ENCODE peak calls at places on chromosome 19, in seven cellular contexts. Y is transverse colon, X is dorsolateral prefrontal cortex, V is HL-60, P is neural progenitor cell, G is AG04450, W is heart right ventricle. B is an unnamed sample.

GRCh38 chr19:19570561-19570960 is 32.5 kb downstream of the CILP2 start:
- DNase-seq in V (no peak), Y (no peak), W (no peak), P (no peak), G (no peak), X (no peak), B (no peak)

GRCh38 chr19:32339988-32340874 is 5.2 kb upstream of the ZNF507 start:
- DNase-seq in P (peak), G (no peak), X (peak), Y (peak), W (peak), V (peak), B (no peak)

GRCh38 chr19:46731007-46731501 is 14.1 kb upstream of the PRKD2 start:
- DNase-seq in P (no peak), Y (no peak), G (peak), W (no peak), X (no peak), V (peak), B (no peak)

GRCh38 chr19:58568731-58569130 is 4.4 kb downstream of the MZF1 start:
- DNase-seq in Y (peak), G (no peak), V (no peak), W (no peak), X (peak), P (no peak), B (no peak)

GRCh38 chr19:29668746-29669609 is 3.7 kb downstream of the PLEKHF1 start:
- DNase-seq in V (no peak), W (no peak), X (peak), Y (no peak), P (no peak), G (no peak), B (no peak)

GRCh38 chr19:23222998-23223652 is 27.1 kb downstream of the ZNF724 start:
- DNase-seq in G (no peak), P (no peak), X (no peak), W (no peak), V (no peak), Y (no peak), B (no peak)

GRCh38 chr19:18379803-18380747 is 5.9 kb upstream of the GDF15 start:
- DNase-seq in W (peak), Y (peak), P (no peak), X (no peak), G (peak), V (peak), B (peak)

GRCh38 chr19:18278521-18279265 is 2.7 kb downstream of the JUND start:
- DNase-seq in P (no peak), Y (peak), G (no peak), W (no peak), V (peak), X (no peak), B (no peak)

GRCh38 chr19:13398780-13399726 is 107.2 kb downstream of the CACNA1A start:
- DNase-seq in X (no peak), Y (no peak), V (no peak), P (no peak), W (peak), G (peak), B (no peak)

GRCh38 chr19:32022946-32023832 is 322.2 kb upstream of the ZNF507 start:
- DNase-seq in Y (no peak), P (peak), V (no peak), G (no peak), X (no peak), W (no peak), B (no peak)

GRCh38 chr19:18490719-18491118 is 31.2 kb downstream of the ELL start:
- DNase-seq in X (no peak), W (no peak), G (no peak), V (no peak), Y (no peak), P (no peak), B (no peak)

GRCh38 chr19:23516266-23516665 is 121.0 kb upstream of the ZNF91 start:
- DNase-seq in P (no peak), X (no peak), Y (no peak), V (no peak), G (no peak), W (no peak), B (no peak)

GRCh38 chr19:958967-959685 is 25.0 kb upstream of the WDR18 start:
- DNase-seq in G (no peak), P (no peak), V (peak), W (no peak), X (peak), Y (no peak), B (no peak)

GRCh38 chr19:16330368-16330801 is 5.8 kb downstream of the KLF2 start:
- DNase-seq in P (no peak), V (peak), X (no peak), W (peak), Y (peak), G (no peak), B (peak)

GRCh38 chr19:2212861-2213711 is 23.0 kb downstream of the PLEKHJ1 start:
- DNase-seq in G (no peak), V (no peak), Y (peak), P (no peak), X (no peak), W (no peak), B (no peak)

GRCh38 chr19:50475736-50476223 is 527 bp upstream of the EMC10 start:
- DNase-seq in X (no peak), V (no peak), W (no peak), Y (no peak), P (no peak), G (no peak), B (no peak)

GRCh38 chr19:18762125-18763023 is 28.7 kb downstream of the COMP start:
- DNase-seq in Y (peak), P (no peak), G (no peak), V (no peak), W (peak), X (no peak), B (peak)

GRCh38 chr19:36151144-36152051 is 849 bp downstream of the COX7A1 start:
- DNase-seq in G (no peak), X (no peak), Y (no peak), W (peak), V (no peak), P (no peak), B (peak)

GRCh38 chr19:49853852-49854849 is 3.2 kb downstream of the PTOV1 start:
- DNase-seq in Y (no peak), P (no peak), G (no peak), X (no peak), W (no peak), V (no peak), B (no peak)

GRCh38 chr19:29484876-29485275 is 40.9 kb upstream of the VSTM2B start:
- DNase-seq in V (no peak), Y (no peak), W (no peak), G (no peak), X (no peak), P (no peak), B (no peak)

GRCh38 chr19:8023371-8023770 is 17.9 kb upstream of the ELAVL1 start:
- DNase-seq in Y (no peak), W (no peak), P (no peak), V (no peak), X (no peak), G (no peak), B (no peak)

GRCh38 chr19:5545984-5546383 is 21.8 kb downstream of the TINCR start:
- DNase-seq in P (no peak), W (no peak), V (no peak), Y (no peak), X (no peak), G (no peak), B (no peak)

GRCh38 chr19:45408830-45409593 is 2.6 kb downstream of the POLR1G start:
- DNase-seq in V (peak), Y (no peak), X (no peak), W (no peak), G (no peak), P (no peak), B (no peak)

GRCh38 chr19:5452594-5453565 is 2.3 kb upstream of the ZNRF4 start:
- DNase-seq in X (no peak), Y (no peak), W (no peak), V (no peak), P (peak), G (no peak), B (no peak)

GRCh38 chr19:43572172-43572588 is 3.1 kb downstream of the XRCC1 start:
- DNase-seq in P (no peak), W (no peak), X (no peak), G (no peak), V (no peak), Y (no peak), B (no peak)

GRCh38 chr19:39768334-39768733 is 10.3 kb upstream of the LEUTX start:
- DNase-seq in W (no peak), X (no peak), Y (no peak), G (no peak), P (no peak), V (no peak), B (no peak)

GRCh38 chr19:6047741-6048231 is 62.5 kb downstream of the RFX2 start:
- DNase-seq in Y (no peak), V (peak), G (no peak), P (peak), W (no peak), X (no peak), B (no peak)

GRCh38 chr19:7595466-7596133 is at the start of gene CAMSAP3:
- DNase-seq in G (no peak), P (peak), X (peak), Y (peak), W (no peak), V (peak), B (no peak)

GRCh38 chr19:21617740-21618339 is 112.4 kb downstream of the ZNF429 start:
- DNase-seq in G (no peak), W (no peak), P (no peak), Y (no peak), V (no peak), X (no peak), B (no peak)

GRCh38 chr19:1251233-1251502 is 2.8 kb downstream of the MIDN start:
- DNase-seq in G (no peak), P (peak), V (no peak), W (no peak), Y (peak), X (no peak), B (no peak)

GRCh38 chr19:36745870-36746269 is 26.7 kb downstream of the ZNF850 start:
- DNase-seq in P (no peak), V (no peak), W (no peak), G (no peak), X (no peak), Y (no peak), B (no peak)

GRCh38 chr19:47296036-47296435 is 13.6 kb upstream of the C5AR1 start:
- DNase-seq in V (peak), W (peak), Y (peak), X (peak), G (peak), P (peak), B (peak)

GRCh38 chr19:12953456-12954149 is 3.4 kb downstream of the GADD45GIP1 start:
- DNase-seq in X (no peak), W (no peak), P (no peak), G (no peak), Y (no peak), V (no peak), B (no peak)

GRCh38 chr19:19300613-19301012 is 19.7 kb downstream of the SUGP1 start:
- DNase-seq in Y (no peak), X (no peak), V (no peak), G (no peak), P (no peak), W (no peak), B (no peak)

GRCh38 chr19:41537789-41538188 is 38.2 kb upstream of the CEACAM21 start:
- DNase-seq in G (no peak), V (peak), X (no peak), W (no peak), Y (no peak), P (no peak), B (no peak)
- TF ChIP-seq CTCF in G (peak), V (peak), X (peak), W (peak), Y (peak), P (peak), B (peak)

GRCh38 chr19:48631254-48631653 is 5.9 kb downstream of the DBP start:
- DNase-seq in P (no peak), X (no peak), G (no peak), V (no peak), Y (no peak), W (no peak), B (no peak)
- H3K27ac ChIP-seq in P (no peak), X (peak), G (peak), V (peak), Y (peak), W (peak), B (peak)

GRCh38 chr19:4260605-4261191 is 13.8 kb downstream of the YJU2 start:
- DNase-seq in X (no peak), V (peak), P (no peak), W (no peak), G (no peak), Y (no peak), B (no peak)

GRCh38 chr19:4258181-4258580 is 11.3 kb downstream of the YJU2 start:
- DNase-seq in Y (no peak), P (no peak), W (no peak), X (no peak), V (no peak), G (no peak), B (no peak)

GRCh38 chr19:4257025-4257424 is 10.1 kb downstream of the YJU2 start:
- DNase-seq in V (no peak), Y (no peak), W (no peak), G (no peak), X (no peak), P (no peak), B (no peak)

GRCh38 chr19:4256563-4256962 is 9.7 kb downstream of the YJU2 start:
- DNase-seq in G (no peak), W (no peak), Y (no peak), V (peak), X (no peak), P (no peak), B (no peak)
- TF ChIP-seq CTCF in G (no peak), W (no peak), Y (no peak), V (peak), X (no peak), P (no peak), B (no peak)

DNA sequence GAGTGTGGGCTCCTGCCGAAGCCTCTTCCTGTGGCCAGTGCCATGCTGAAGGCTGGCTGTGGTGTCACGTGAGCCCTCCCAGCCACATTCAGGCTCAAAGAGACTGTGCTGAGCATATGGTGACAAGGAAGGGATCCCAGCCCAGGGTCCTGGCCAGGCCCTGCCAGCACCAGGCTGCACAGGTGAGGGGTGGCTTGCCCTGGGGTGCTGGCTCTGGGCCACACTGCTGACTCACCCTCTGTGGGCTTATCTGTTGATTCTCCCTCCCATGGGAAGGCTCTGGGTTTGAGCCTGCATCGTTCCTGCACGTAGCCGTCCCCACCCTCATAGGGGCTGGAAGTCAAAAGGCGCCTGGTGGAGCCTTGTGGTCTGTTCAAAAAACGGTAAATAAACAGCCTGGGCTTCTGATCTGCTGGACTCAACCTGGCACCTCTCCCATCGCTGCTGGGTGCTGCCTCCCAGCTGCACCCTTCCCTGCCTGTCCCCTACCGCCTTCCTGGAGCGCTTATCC is 31.1 kb downstream of the DNM2 start:
- DNase-seq in W (peak), G (no peak), X (peak), V (no peak), Y (peak), P (no peak), B (no peak)
- H3K27ac ChIP-seq in W (peak), G (peak), X (peak), V (no peak), Y (peak), P (peak), B (peak)

DNA sequence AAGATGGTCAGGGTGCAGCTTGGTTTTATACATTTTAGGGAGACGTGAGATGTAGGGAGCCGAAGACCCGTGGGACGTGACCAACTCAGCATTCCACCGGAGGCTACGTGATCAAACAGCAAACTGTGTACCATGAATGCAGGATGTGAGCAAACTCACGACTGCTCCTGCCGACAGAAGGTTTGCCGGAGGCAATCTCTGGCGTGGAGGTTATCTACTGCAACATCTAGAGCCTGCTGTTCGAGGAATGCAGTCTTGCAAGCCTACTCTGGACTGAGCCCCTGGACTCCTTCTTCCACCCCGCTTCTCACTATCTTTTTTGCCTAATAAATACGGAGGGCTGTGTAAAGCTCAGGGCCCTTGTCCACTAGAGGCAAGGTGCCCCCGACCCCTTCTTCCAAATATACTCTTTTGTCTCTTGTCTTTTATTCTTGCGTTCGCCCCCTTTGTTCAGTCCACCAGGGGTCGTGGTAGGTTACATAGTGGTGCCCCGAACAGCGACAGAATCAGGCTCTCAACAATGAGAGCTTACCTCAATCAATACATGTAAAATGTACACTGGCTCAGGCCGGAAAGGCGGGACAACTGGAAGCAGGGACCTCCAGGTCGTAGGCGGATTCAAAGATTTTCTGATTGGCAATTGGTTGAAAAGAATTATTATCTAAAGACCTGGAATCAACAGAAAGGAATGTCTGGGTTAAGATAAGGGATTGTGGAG is 8.9 kb upstream of the OR1I1 start:
- DNase-seq in X (no peak), W (no peak), G (no peak), P (peak), V (no peak), Y (no peak), B (no peak)
- TF ChIP-seq CTCF in X (no peak), W (no peak), G (no peak), P (no peak), V (no peak), Y (no peak), B (no peak)

GRCh38 chr19:3669616-3670257 is 30.5 kb downstream of the PIP5K1C start:
- DNase-seq in Y (no peak), P (no peak), X (no peak), V (no peak), W (no peak), G (no peak), B (no peak)

GRCh38 chr19:3671680-3672574 is 28.3 kb downstream of the PIP5K1C start:
- DNase-seq in V (no peak), Y (no peak), X (no peak), G (no peak), P (no peak), W (no peak), B (no peak)

GRCh38 chr19:3670796-3671679 is 29.2 kb downstream of the PIP5K1C start:
- DNase-seq in X (no peak), W (peak), V (no peak), Y (peak), G (peak), P (no peak), B (peak)

GRCh38 chr19:3669134-3669436 is 31.2 kb downstream of the PIP5K1C start:
- DNase-seq in V (no peak), W (no peak), X (no peak), P (no peak), Y (no peak), G (no peak), B (no peak)

GRCh38 chr19:3670258-3670795 is 29.9 kb downstream of the PIP5K1C start:
- DNase-seq in Y (peak), W (peak), P (peak), X (no peak), V (no peak), G (peak), B (peak)
- H3K27ac ChIP-seq in Y (peak), W (peak), P (peak), X (peak), V (no peak), G (peak), B (peak)

GRCh38 chr19:3801412-3802096 is 15.4 kb upstream of the MATK start:
- DNase-seq in V (no peak), G (no peak), Y (peak), W (peak), P (peak), X (peak), B (no peak)
- TF ChIP-seq CTCF in V (no peak), G (peak), Y (no peak), W (no peak), P (peak), X (no peak), B (no peak)

GRCh38 chr19:11018179-11018578 is 57.3 kb downstream of the SMARCA4 start:
- DNase-seq in Y (peak), V (no peak), X (no peak), W (no peak), G (no peak), P (no peak), B (no peak)
- H3K27ac ChIP-seq in Y (peak), V (no peak), X (no peak), W (no peak), G (peak), P (no peak), B (no peak)

GRCh38 chr19:56221851-56222250 is 19.8 kb downstream of the ZSCAN5C start:
- DNase-seq in G (no peak), W (no peak), Y (no peak), P (no peak), X (no peak), V (no peak), B (no peak)
- TF ChIP-seq CTCF in G (no peak), W (no peak), Y (no peak), P (no peak), X (no peak), V (no peak), B (no peak)